ENCODE peak calls at places on chromosome 10, in four cellular contexts. One of them, this sample, is unnamed.

GRCh38 chr10:95758351-95759025 is 2.5 kb downstream of the ENTPD1 start:
- DNase-seq in myocyte: peak; percentile 9
- DNase-seq in upper lobe of right lung: no peak
- DNase-seq in ELR: no peak
- DNase-seq in this sample: no peak

GRCh38 chr10:133379152-133379800 is at the start of gene PAOX:
- DNase-seq in myocyte: peak; percentile 65
- DNase-seq in upper lobe of right lung: peak; percentile 89
- DNase-seq in ELR: peak; percentile 70
- DNase-seq in this sample: peak; percentile 83

GRCh38 chr10:96502561-96503267 is 11.0 kb downstream of the TLL2 start:
- DNase-seq in myocyte: no peak
- DNase-seq in upper lobe of right lung: no peak
- DNase-seq in ELR: no peak
- DNase-seq in this sample: no peak

GRCh38 chr10:97376413-97376812 is 24.7 kb downstream of the RRP12 start:
- DNase-seq in myocyte: no peak
- DNase-seq in upper lobe of right lung: no peak
- DNase-seq in ELR: no peak
- DNase-seq in this sample: no peak

GRCh38 chr10:121681171-121681752 is 83.0 kb upstream of the FGFR2 start:
- DNase-seq in myocyte: no peak
- DNase-seq in upper lobe of right lung: no peak
- DNase-seq in ELR: no peak
- DNase-seq in this sample: no peak

GRCh38 chr10:77667426-77668324 is 30.1 kb upstream of the KCNMA1 start:
- DNase-seq in myocyte: peak; percentile 13
- DNase-seq in upper lobe of right lung: no peak
- DNase-seq in ELR: no peak
- DNase-seq in this sample: no peak

GRCh38 chr10:72816565-72816964 is 77.0 kb upstream of the OIT3 start:
- DNase-seq in myocyte: no peak
- DNase-seq in upper lobe of right lung: no peak
- DNase-seq in ELR: no peak
- DNase-seq in this sample: no peak

GRCh38 chr10:116183733-116184447 is 89.1 kb downstream of the GFRA1 start:
- DNase-seq in myocyte: peak; percentile 58
- DNase-seq in upper lobe of right lung: no peak
- DNase-seq in ELR: peak; percentile 51
- DNase-seq in this sample: no peak

GRCh38 chr10:99304027-99304856 is 24.9 kb upstream of the CNNM1 start:
- DNase-seq in myocyte: peak; percentile 12
- DNase-seq in upper lobe of right lung: no peak
- DNase-seq in ELR: no peak
- DNase-seq in this sample: no peak

GRCh38 chr10:118732253-118733194 is 22.2 kb downstream of the CACUL1 start:
- DNase-seq in myocyte: no peak
- DNase-seq in upper lobe of right lung: no peak
- DNase-seq in ELR: no peak
- DNase-seq in this sample: no peak

GRCh38 chr10:121414366-121414765 is 183.9 kb downstream of the FGFR2 start:
- DNase-seq in myocyte: no peak
- DNase-seq in upper lobe of right lung: no peak
- DNase-seq in ELR: no peak
- DNase-seq in this sample: no peak